ENCODE peak calls at places on chromosomes 2 and 18, in nine cellular contexts. M is cardiac fibroblast, A is HEK293T, F is NCI-H1417, J is mammary epithelial cell, W is foreskin fibroblast, H is nephron progenitor cell, R is natural killer cell, G is psoas muscle. U is an unnamed sample.
A peak's percentile ranks its signal among the peaks of the same experiment; 100 is the strongest.

GRCh38 chr2:75310915-75311314 is 111.6 kb upstream of the TACR1 start:
- DNase-seq in H (no peak), A (no peak), R (no peak), G (no peak), F (no peak), W (peak; percentile 16), M (no peak), J (no peak), U (peak; percentile 30)

GRCh38 chr2:168181825-168182224 is 65.6 kb downstream of the STK39 start:
- DNase-seq in R (no peak), H (no peak), J (no peak), W (no peak), A (peak; percentile 21), F (peak; percentile 26), G (no peak), M (no peak), U (no peak)

GRCh38 chr2:220590476-220590875 is 963.0 kb downstream of the SLC4A3 start:
- DNase-seq in H (no peak), J (no peak), G (no peak), W (no peak), A (no peak), F (no peak), R (no peak), M (no peak), U (no peak)

GRCh38 chr2:25286025-25286400 is 55.7 kb downstream of the DNMT3A start:
- DNase-seq in G (no peak), H (no peak), A (no peak), F (no peak), J (no peak), R (no peak), M (no peak), W (no peak), U (no peak)

GRCh38 chr2:39416172-39416571 is 20.9 kb downstream of the MAP4K3 start:
- DNase-seq in R (no peak), F (no peak), M (peak; percentile 60), W (peak; percentile 56), G (no peak), H (no peak), J (no peak), A (no peak), U (peak; percentile 48)

GRCh38 chr2:63881208-63881607 is 39.5 kb downstream of the UGP2 start:
- DNase-seq in R (no peak), F (peak; percentile 65), M (no peak), G (no peak), J (no peak), W (no peak), H (no peak), A (no peak), U (no peak)

GRCh38 chr2:113178891-113179290 is 5.1 kb downstream of the PSD4 start:
- DNase-seq in W (no peak), J (no peak), A (no peak), R (no peak), M (no peak), F (no peak), H (no peak), G (no peak), U (no peak)

GRCh38 chr2:43553341-43553855 is 42.4 kb downstream of the THADA start:
- DNase-seq in A (no peak), F (no peak), H (no peak), R (no peak), M (no peak), J (no peak), G (no peak), W (no peak), U (no peak)

GRCh38 chr2:186503827-186504606 is 18.0 kb downstream of the ZC3H15 start:
- DNase-seq in W (no peak), J (peak; percentile 17), A (no peak), G (no peak), H (no peak), R (no peak), M (peak; percentile 61), F (peak; percentile 48), U (peak; percentile 28)

GRCh38 chr2:16773080-16773713 is 107.6 kb upstream of the CYRIA start:
- DNase-seq in A (peak; percentile 64), G (no peak), H (peak; percentile 57), R (no peak), W (peak; percentile 8), J (peak; percentile 55), F (peak; percentile 64), M (peak; percentile 48), U (peak; percentile 54)

GRCh38 chr2:110883401-110883800 is 151.0 kb downstream of the ACOXL start:
- DNase-seq in F (no peak), M (no peak), A (no peak), W (no peak), G (no peak), R (no peak), J (no peak), H (no peak), U (no peak)

GRCh38 chr2:240259924-240260529 is 119.6 kb upstream of the OTOS start:
- DNase-seq in J (no peak), W (no peak), R (no peak), M (no peak), H (no peak), A (no peak), G (peak; percentile 71), F (no peak), U (no peak)

GRCh38 chr2:215931256-215931903 is 82.0 kb downstream of the MREG start:
- DNase-seq in W (peak; percentile 70), G (no peak), H (peak; percentile 73), A (peak; percentile 72), F (peak; percentile 84), J (peak; percentile 57), M (peak; percentile 86), R (no peak), U (peak; percentile 77)

GRCh38 chr2:219492575-219492974 is 6.1 kb upstream of the GMPPA start:
- DNase-seq in F (no peak), H (no peak), M (no peak), J (no peak), W (no peak), G (no peak), R (no peak), A (no peak), U (no peak)

GRCh38 chr2:100880730-100881129 is 60.8 kb downstream of the NPAS2 start:
- DNase-seq in A (no peak), R (no peak), F (no peak), M (peak; percentile 32), H (no peak), J (no peak), G (no peak), W (no peak), U (no peak)

GRCh38 chr18:58310517-58310916 is 266.5 kb downstream of the NEDD4L start:
- DNase-seq in J (peak; percentile 96), A (no peak), M (peak; percentile 15), H (no peak), W (no peak), R (no peak), G (peak; percentile 75), F (peak; percentile 39), U (no peak)

GRCh38 chr2:196182439-196183171 is 11.2 kb upstream of the STK17B start:
- DNase-seq in J (no peak), R (no peak), W (no peak), G (no peak), F (peak; percentile 48), H (no peak), A (no peak), M (no peak), U (no peak)

GRCh38 chr18:55251186-55251995 is 292.1 kb upstream of the CCDC68 start:
- DNase-seq in M (peak; percentile 56), R (no peak), A (peak; percentile 20), F (no peak), H (peak; percentile 13), W (no peak), G (no peak), J (no peak), U (no peak)

GRCh38 chr2:30408961-30409387 is 38.1 kb upstream of the LCLAT1 start:
- DNase-seq in W (peak; percentile 20), R (no peak), F (no peak), M (peak; percentile 55), A (no peak), G (no peak), H (no peak), J (no peak), U (peak; percentile 86)

GRCh38 chr18:71115261-71115660 is 826.4 kb downstream of the SOCS6 start:
- DNase-seq in J (no peak), M (peak; percentile 3), W (no peak), A (no peak), H (no peak), R (no peak), G (no peak), F (no peak), U (no peak)

GRCh38 chr2:105621038-105621437 is 123.7 kb upstream of the NCK2 start:
- DNase-seq in A (no peak), W (no peak), G (no peak), R (no peak), M (no peak), H (no peak), F (no peak), J (no peak), U (no peak)

GRCh38 chr18:46148810-46149209 is 44.6 kb downstream of the HAUS1 start:
- DNase-seq in M (peak; percentile 76), G (no peak), H (peak; percentile 61), W (peak; percentile 38), A (peak; percentile 46), R (no peak), J (peak; percentile 42), F (peak; percentile 77), U (peak; percentile 63)

GRCh38 chr2:113180131-113180946 is 6.6 kb downstream of the PSD4 start:
- DNase-seq in A (no peak), M (no peak), J (no peak), H (no peak), G (no peak), F (no peak), R (no peak), W (no peak), U (no peak)

GRCh38 chr2:128425731-128426620 is 107.3 kb upstream of the HS6ST1 start:
- DNase-seq in J (no peak), M (peak; percentile 52), F (no peak), G (peak; percentile 20), R (no peak), H (no peak), W (peak; percentile 30), A (no peak), U (peak; percentile 53)

GRCh38 chr2:204825054-204825453 is 279.8 kb downstream of the PARD3B start:
- DNase-seq in H (no peak), M (no peak), J (no peak), W (no peak), R (no peak), F (no peak), A (no peak), G (no peak), U (no peak)

GRCh38 chr2:44906972-44907371 is 34.5 kb upstream of the SIX3 start:
- DNase-seq in G (no peak), J (no peak), A (no peak), M (no peak), R (no peak), F (no peak), H (no peak), W (no peak), U (no peak)

GRCh38 chr2:239399404-239399999 is 1.3 kb downstream of the HDAC4 start:
- DNase-seq in H (peak; percentile 40), F (peak; percentile 84), M (peak; percentile 34), G (no peak), W (no peak), A (no peak), J (peak; percentile 17), R (peak; percentile 41), U (no peak)

GRCh38 chr2:18762667-18763066 is 173.3 kb upstream of the NT5C1B start:
- DNase-seq in W (no peak), J (no peak), R (no peak), M (no peak), H (no peak), G (no peak), A (no peak), F (peak; percentile 13), U (no peak)

U was measured in AG08395.